ENCODE peak calls at places on chromosome 21, in five cellular contexts. H is mesenchymal stem cell, B is neuronal stem cell, L is H1, A is trophoblast cell. V is an unnamed sample.

GRCh38 chr21:33386222-33386784 is 16.9 kb upstream of the IFNGR2 start:
- DNase-seq in H (no peak), B (no peak), L (no peak), A (peak; percentile 25), V (peak; percentile 51)

GRCh38 chr21:41933259-41934079 is 20.3 kb downstream of the C2CD2 start:
- DNase-seq in H (peak; percentile 66), B (no peak), L (no peak), A (peak; percentile 4), V (no peak)

GRCh38 chr21:43305336-43305665 is 121.6 kb downstream of the SIK1 start:
- DNase-seq in H (no peak), B (no peak), L (no peak), A (no peak), V (no peak)

GRCh38 chr21:45779226-45779625 is 135.7 kb downstream of the PCBP3 start:
- DNase-seq in H (no peak), B (no peak), L (no peak), A (no peak), V (no peak)

GRCh38 chr21:41447356-41447755 is 21.3 kb downstream of the MX1 start:
- DNase-seq in H (no peak), B (no peak), L (no peak), A (no peak), V (no peak)

GRCh38 chr21:35324372-35325220 is 275.5 kb upstream of the RUNX1 start:
- DNase-seq in H (peak; percentile 88), B (no peak), L (no peak), A (peak; percentile 61), V (no peak)

GRCh38 chr21:35326677-35327076 is 277.6 kb upstream of the RUNX1 start:
- DNase-seq in H (no peak), B (no peak), L (no peak), A (no peak), V (no peak)

GRCh38 chr21:34630536-34631143 is 15.7 kb upstream of the RCAN1 start:
- DNase-seq in H (peak; percentile 61), B (peak; percentile 52), L (no peak), A (peak; percentile 78), V (no peak)

GRCh38 chr21:45868086-45868485 is 113.5 kb upstream of the COL6A1 start:
- DNase-seq in H (no peak), B (no peak), L (no peak), A (no peak), V (no peak)

GRCh38 chr21:17334478-17334877 is 178.4 kb upstream of the CXADR start:
- DNase-seq in H (no peak), B (no peak), L (no peak), A (no peak), V (no peak)

GRCh38 chr21:21163904-21164303 is 165.7 kb downstream of the NCAM2 start:
- DNase-seq in H (peak; percentile 74), B (peak; percentile 31), L (no peak), A (peak; percentile 79), V (no peak)

GRCh38 chr21:16193758-16194606 is 464.2 kb downstream of the USP25 start:
- DNase-seq in H (peak; percentile 82), B (peak; percentile 81), L (peak; percentile 27), A (peak; percentile 27), V (peak; percentile 39)

GRCh38 chr21:16532841-16533240 is 803.1 kb downstream of the USP25 start:
- DNase-seq in H (no peak), B (no peak), L (no peak), A (no peak), V (no peak)

GRCh38 chr21:18030248-18030647 is 211.1 kb upstream of the C21orf91 start:
- DNase-seq in H (no peak), B (no peak), L (no peak), A (no peak), V (no peak)

GRCh38 chr21:43634618-43635017 is 24.7 kb downstream of the HSF2BP start:
- DNase-seq in H (peak; percentile 66), B (no peak), L (no peak), A (peak; percentile 60), V (no peak)

GRCh38 chr21:15195768-15196167 is 131.0 kb upstream of the NRIP1 start:
- DNase-seq in H (no peak), B (no peak), L (no peak), A (no peak), V (no peak)

GRCh38 chr21:15195104-15195503 is 130.3 kb upstream of the NRIP1 start:
- DNase-seq in H (no peak), B (no peak), L (no peak), A (no peak), V (no peak)

GRCh38 chr21:15192243-15192642 is 127.4 kb upstream of the NRIP1 start:
- DNase-seq in H (no peak), B (no peak), L (no peak), A (peak; percentile 20), V (no peak)

GRCh38 chr21:15191342-15191741 is 126.5 kb upstream of the NRIP1 start:
- DNase-seq in H (no peak), B (no peak), L (no peak), A (no peak), V (no peak)

GRCh38 chr21:15193937-15194336 is 129.1 kb upstream of the NRIP1 start:
- DNase-seq in H (no peak), B (no peak), L (no peak), A (no peak), V (no peak)
- H2BK12ac ChIP-seq in H (no peak overlapping the region), B (no peak overlapping the region), L (no peak overlapping the region), A (no peak overlapping the region), V (no peak overlapping the region)

DNA sequence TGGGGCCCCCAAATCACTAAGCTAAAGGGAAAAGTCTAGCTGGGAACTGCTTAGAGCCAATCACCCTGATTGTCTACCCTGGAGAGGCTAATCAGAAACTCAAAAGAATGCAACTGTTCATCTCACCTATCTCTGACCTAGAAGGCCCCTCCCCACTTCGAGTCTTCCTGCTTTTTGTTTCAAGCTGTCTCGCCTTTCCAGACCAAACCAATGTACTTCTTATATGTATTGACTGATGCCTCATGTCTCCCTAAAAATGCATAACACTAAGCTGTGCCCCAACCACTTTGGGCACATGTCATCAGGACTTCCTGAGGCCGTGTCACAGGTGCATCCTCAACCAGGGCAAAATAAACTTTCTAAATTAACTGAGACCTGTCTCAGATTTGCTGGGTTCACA is 209.5 kb downstream of the APP start:
- DNase-seq in H (no peak), B (no peak), L (peak; percentile 9), A (no peak), V (peak; percentile 53)
- H3K9ac ChIP-seq in H (no peak overlapping the region), B (no peak overlapping the region), L (no peak overlapping the region), A (no peak overlapping the region), V (no peak overlapping the region)

GRCh38 chr21:28263974-28264373 is 728.7 kb downstream of the LTN1 start:
- DNase-seq in H (no peak), B (no peak), L (no peak), A (no peak), V (no peak)
- H3K4ac ChIP-seq in H (no peak overlapping the region), B (no peak overlapping the region), L (no peak overlapping the region), A (no peak overlapping the region), V (no peak overlapping the region)

DNA sequence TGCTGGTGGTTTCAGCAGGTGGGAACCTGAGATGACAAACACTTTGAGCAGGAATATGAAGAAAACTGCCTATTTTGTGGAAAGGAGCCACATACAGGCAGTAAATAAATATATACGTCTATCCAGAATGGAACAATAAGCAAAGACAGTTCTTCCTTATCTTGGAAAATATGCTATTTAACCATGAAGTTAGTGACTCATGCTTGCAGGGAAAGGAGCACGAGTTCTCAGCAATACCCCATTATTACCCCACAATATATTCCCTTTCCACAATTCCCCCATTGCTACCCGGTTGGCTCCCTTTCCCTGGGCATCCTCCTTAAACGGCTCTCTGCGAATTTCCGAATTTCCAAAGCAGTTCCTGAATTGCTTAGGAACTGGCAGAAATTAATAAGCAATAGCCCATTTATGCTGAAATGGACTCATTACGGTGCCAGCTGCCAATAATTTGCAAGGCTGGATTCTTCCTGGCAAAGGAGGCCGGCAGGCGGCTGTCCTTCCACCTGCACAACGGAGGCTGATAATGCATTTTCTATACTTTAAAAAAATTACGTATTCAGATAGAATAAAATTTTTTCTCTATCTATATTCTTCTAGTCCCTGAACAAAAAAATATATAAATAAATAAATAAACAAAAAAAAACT is 65.4 kb downstream of the TIAM1 start:
- DNase-seq in H (peak; percentile 49), B (no peak), L (no peak), A (no peak), V (no peak)
- H2BK12ac ChIP-seq in H (no peak overlapping the region), B (no peak overlapping the region), L (no peak overlapping the region), A (no peak overlapping the region), V (no peak overlapping the region)

GRCh38 chr21:44706026-44706705 is 5.2 kb downstream of the TSPEAR start:
- DNase-seq in H (no peak), B (no peak), L (no peak), A (no peak), V (no peak)
- H3K9ac ChIP-seq in H (no peak overlapping the region), B (peak overlapping the region; percentile 81), L (peak overlapping the region; percentile 74), A (no peak overlapping the region), V (no peak overlapping the region)

GRCh38 chr21:39109163-39109530 is 74.1 kb downstream of the PSMG1 start:
- DNase-seq in H (no peak), B (no peak), L (no peak), A (no peak), V (no peak)
- H3K4ac ChIP-seq in H (no peak overlapping the region), B (no peak overlapping the region), L (no peak overlapping the region), A (no peak overlapping the region), V (no peak overlapping the region)

DNA sequence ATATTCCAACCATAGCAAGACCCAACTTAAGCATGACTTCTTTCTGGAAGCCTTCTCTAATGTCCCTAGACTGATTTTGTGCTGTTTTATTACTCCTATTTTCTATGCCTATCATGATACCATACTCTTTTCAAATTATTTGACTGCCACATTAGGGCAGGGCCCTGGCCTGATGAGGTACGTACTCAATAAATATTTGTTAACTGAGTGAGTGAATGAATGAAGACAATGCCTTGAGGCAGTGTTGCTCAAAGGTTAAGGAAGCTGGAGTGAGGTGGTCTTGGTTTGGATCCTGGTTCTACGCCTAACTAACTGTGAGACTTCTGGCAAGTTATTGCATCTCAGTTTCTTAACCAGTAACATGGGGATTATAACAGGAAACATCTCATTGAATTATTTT is 38.3 kb upstream of the BACH1 start:
- DNase-seq in H (no peak), B (no peak), L (no peak), A (peak; percentile 40), V (no peak)
- H2BK12ac ChIP-seq in H (no peak overlapping the region), B (no peak overlapping the region), L (no peak overlapping the region), A (peak overlapping the region; percentile 48), V (no peak overlapping the region)

GRCh38 chr21:31557421-31557955 is 102.0 kb upstream of the SOD1 start:
- DNase-seq in H (no peak), B (peak; percentile 39), L (no peak), A (peak; percentile 50), V (peak; percentile 68)

GRCh38 chr21:31557956-31558838 is 101.3 kb upstream of the SOD1 start:
- DNase-seq in H (peak; percentile 38), B (peak; percentile 55), L (no peak), A (peak; percentile 65), V (peak; percentile 48)

GRCh38 chr21:31558839-31559367 is 100.6 kb upstream of the SOD1 start:
- DNase-seq in H (peak; percentile 95), B (peak; percentile 96), L (peak; percentile 92), A (peak; percentile 94), V (peak; percentile 97)

GRCh38 chr21:31559368-31560119 is 99.9 kb upstream of the SOD1 start:
- DNase-seq in H (peak; percentile 96), B (peak; percentile 98), L (peak; percentile 94), A (peak; percentile 97), V (peak; percentile 98)

DNA sequence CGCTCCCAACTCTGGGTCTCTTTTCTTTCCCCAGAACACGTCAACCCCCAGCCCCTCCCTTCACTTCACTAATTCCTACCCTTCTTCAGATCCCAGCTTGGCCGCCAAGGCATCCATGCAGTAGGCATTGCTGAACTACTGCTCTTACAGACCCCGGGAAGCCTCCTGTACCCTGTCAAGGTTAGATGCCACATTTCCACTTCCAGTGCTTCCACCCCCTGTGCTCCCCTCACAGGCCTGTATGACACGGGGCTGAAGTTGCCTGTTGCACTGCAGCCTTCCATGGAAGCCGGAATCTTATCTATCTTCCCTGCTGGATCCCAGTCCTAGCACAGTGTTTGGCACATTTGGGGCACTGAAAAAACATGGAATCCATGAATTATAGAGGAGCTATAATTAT is 99.0 kb upstream of the SOD1 start:
- DNase-seq in H (no peak), B (no peak), L (no peak), A (no peak), V (no peak)
- H3K9ac ChIP-seq in H (no peak overlapping the region), B (no peak overlapping the region), L (peak overlapping the region; percentile 91), A (no peak overlapping the region), V (peak overlapping the region; percentile 89)

V was measured in H9.